ENCODE peak calls at places on chromosomes 13 and 19, in six cellular contexts. I is GM12891, O is GM12878, J is H1, T is HepG2, S is K562. B is an unnamed sample.

GRCh38 chr13:98315466-98315865 is 138.4 kb upstream of the RNF113B start:
- DNase-seq in O (no peak), T (no peak), I (no peak), J (no peak), S (no peak), B (no peak)

GRCh38 chr19:19547674-19548345 is 9.7 kb downstream of the CILP2 start:
- DNase-seq in T (no peak), S (no peak), O (no peak), J (no peak), I (no peak), B (no peak)

GRCh38 chr13:110179116-110179857 is 127.7 kb downstream of the COL4A1 start:
- DNase-seq in J (no peak), O (no peak), S (no peak), T (no peak), I (no peak), B (no peak)

GRCh38 chr19:48724796-48725753 is 5.5 kb upstream of the MAMSTR start:
- DNase-seq in J (no peak), I (no peak), O (no peak), S (peak), T (no peak), B (no peak)

GRCh38 chr13:22812793-22813192 is 368.0 kb upstream of the SGCG start:
- DNase-seq in S (no peak), O (no peak), J (no peak), T (no peak), I (no peak), B (no peak)

GRCh38 chr13:65856464-65856863 is 1373.7 kb downstream of the PCDH9 start:
- DNase-seq in S (no peak), J (no peak), T (no peak), I (no peak), O (no peak), B (no peak)

GRCh38 chr19:40322951-40323615 is 25.1 kb downstream of the C19orf47 start:
- DNase-seq in S (no peak), T (no peak), J (no peak), I (no peak), O (no peak), B (no peak)

GRCh38 chr19:15241259-15241658 is 9.0 kb upstream of the EPHX3 start:
- DNase-seq in O (no peak), J (no peak), S (no peak), T (no peak), I (no peak), B (no peak)

GRCh38 chr19:48613024-48613851 is 1.6 kb downstream of the FAM83E start:
- DNase-seq in J (no peak), O (no peak), S (no peak), I (no peak), T (no peak), B (no peak)

GRCh38 chr13:44929691-44930090 is 59.6 kb downstream of the NUFIP1 start:
- DNase-seq in O (no peak), J (no peak), S (no peak), I (no peak), T (no peak), B (no peak)

GRCh38 chr13:59444210-59444857 is 719.4 kb downstream of the DIAPH3 start:
- DNase-seq in O (no peak), I (no peak), S (no peak), T (no peak), J (no peak), B (no peak)

GRCh38 chr13:62212246-62212645 is 796.6 kb upstream of the PCDH20 start:
- DNase-seq in I (no peak), J (no peak), O (no peak), T (peak), S (no peak), B (no peak)

GRCh38 chr19:18340237-18340989 is at the start of gene PGPEP1:
- DNase-seq in I (peak), S (peak), J (peak), O (no peak), T (no peak), B (peak)

GRCh38 chr13:97018029-97018819 is 23.9 kb upstream of the OXGR1 start:
- DNase-seq in I (no peak), T (peak), S (peak), J (peak), O (no peak), B (no peak)

GRCh38 chr19:2476451-2477140 is 669 bp downstream of the GADD45B start:
- DNase-seq in I (no peak), S (peak), O (no peak), T (no peak), J (peak), B (no peak)

GRCh38 chr19:1465191-1466016 is 13.6 kb downstream of the C19orf25 start:
- DNase-seq in T (no peak), O (no peak), I (no peak), J (peak), S (no peak), B (no peak)

GRCh38 chr13:100561599-100562204 is 26.9 kb downstream of the GGACT start:
- DNase-seq in T (peak), J (no peak), S (no peak), O (no peak), I (no peak), B (no peak)

GRCh38 chr13:60642552-60642951 is 245.5 kb downstream of the TDRD3 start:
- DNase-seq in J (no peak), S (no peak), I (no peak), T (no peak), O (no peak), B (no peak)
- TF ChIP-seq TAF1 in J (no peak), S (no peak), I (no peak), T (no peak), O (no peak), B (no peak)

DNA sequence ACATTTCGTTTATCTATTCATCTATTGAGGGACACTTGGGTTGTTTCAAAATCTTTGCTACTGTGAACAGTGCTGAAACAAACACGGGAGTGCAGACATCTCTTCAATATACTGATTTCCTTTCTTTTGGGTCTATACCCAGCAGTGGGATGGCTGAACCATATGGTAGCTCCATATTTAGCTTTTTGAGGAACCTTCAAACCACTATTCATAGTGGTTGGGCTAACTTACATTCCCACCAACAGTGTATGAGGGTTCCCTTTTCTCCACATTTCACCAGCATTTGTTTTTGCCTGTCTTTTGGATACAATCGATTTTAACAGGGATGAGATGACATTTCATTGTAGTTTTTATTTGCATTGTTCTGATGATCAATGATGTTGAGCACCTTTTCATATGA is 798.2 kb downstream of the UQCRFS1 start:
- DNase-seq in T (no peak), S (no peak), O (no peak), J (no peak), I (no peak), B (no peak)
- TF ChIP-seq POLR2A in T (no peak), S (no peak), O (no peak), J (no peak), I (no peak), B (no peak)

DNA sequence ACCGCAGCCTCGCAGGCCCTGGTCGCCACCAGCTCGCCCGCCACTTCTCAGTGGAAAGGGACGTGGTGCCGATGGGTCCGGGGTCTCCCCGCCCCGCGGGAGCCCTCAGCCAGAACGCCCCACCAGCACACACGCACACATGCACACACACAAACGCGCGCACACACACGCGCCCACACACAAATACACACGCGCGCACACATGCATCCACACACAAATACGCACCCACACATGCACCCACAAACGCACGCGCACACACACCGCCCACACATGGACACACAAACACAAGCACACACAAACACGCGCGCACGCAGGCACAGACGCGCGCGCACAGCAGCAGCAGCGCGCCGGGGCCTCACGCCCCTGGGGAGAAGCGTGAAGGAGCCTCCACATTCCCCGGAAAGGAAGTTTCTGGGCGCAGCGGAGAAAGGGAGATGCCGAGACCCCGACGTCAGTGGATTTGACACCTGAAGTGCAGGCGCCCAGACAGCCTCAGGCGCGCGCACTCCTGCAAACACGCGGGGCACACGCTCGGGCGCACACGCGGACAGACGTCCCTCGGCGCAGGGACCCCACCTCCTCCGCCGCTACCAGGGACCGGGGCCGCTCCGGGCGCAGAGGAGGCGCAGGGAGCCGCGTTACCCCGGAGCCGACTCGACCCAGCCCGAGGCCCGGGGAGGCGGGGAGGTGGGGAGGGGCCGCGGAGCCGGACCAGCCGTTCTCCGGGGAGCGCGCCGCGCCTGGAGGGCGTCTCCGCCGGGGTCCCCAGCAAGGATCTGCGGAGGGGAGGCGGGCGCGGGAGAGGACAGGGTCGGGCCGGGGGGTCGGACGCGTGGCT is 623 bp downstream of the RASA3 start:
- DNase-seq in S (peak), T (no peak), I (no peak), O (no peak), J (no peak), B (no peak)
- TF ChIP-seq TAF1 in S (peak), T (no peak), I (no peak), O (no peak), J (no peak), B (no peak)

DNA sequence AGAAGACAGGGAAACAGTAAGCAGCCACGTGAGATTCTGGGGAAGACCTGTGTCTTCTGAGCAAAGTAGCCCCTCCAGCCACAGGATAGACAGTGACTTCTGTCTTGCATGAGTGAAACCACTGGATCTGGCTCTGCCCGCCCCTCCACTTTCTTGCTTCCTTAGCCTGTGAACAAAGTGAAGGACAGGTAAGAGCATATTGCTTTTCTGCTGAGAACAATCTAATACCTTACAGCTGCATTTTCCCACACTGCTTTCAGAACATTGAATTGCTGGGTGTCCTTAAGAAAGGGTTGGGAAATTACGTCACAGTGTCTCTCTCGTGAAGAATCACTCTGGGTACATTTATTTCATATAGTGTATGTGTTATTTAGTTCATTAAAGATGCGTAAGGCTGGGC is 11.1 kb downstream of the SLC25A15 start:
- DNase-seq in J (no peak), S (no peak), T (no peak), I (no peak), O (no peak), B (no peak)
- TF ChIP-seq POLR2A in J (no peak), S (no peak), T (no peak), I (no peak), O (no peak), B (no peak)